ENCODE peak calls at places on chromosomes 11 and 22, in six cellular contexts. F is right lobe of liver, K is cardiac muscle cell, Q is astrocyte, S is lower lobe of right lung, Z is AG09309. L is an unnamed sample.
A peak's percentile ranks its signal among the peaks of the same experiment; 100 is the strongest.

GRCh38 chr11:31699066-31699465 is 112.1 kb downstream of the PAX6 start:
- DNase-seq in F (no peak), K (no peak), Q (no peak), S (no peak), Z (no peak), L (no peak)

GRCh38 chr11:22624742-22625447 is 728 bp downstream of the FANCF start:
- DNase-seq in F (peak; percentile 74), K (peak; percentile 63), Q (peak; percentile 55), S (peak; percentile 78), Z (peak; percentile 13), L (peak; percentile 73)

GRCh38 chr11:57370251-57370650 is 10.7 kb downstream of the PRG3 start:
- DNase-seq in F (no peak), K (no peak), Q (peak; percentile 5), S (no peak), Z (peak; percentile 27), L (no peak)

GRCh38 chr11:9973921-9974320 is 310.0 kb downstream of the SWAP70 start:
- DNase-seq in F (no peak), K (no peak), Q (no peak), S (no peak), Z (no peak), L (no peak)

GRCh38 chr11:783581-784015 is 6.3 kb downstream of the CEND1 start:
- DNase-seq in F (peak; percentile 71), K (peak; percentile 80), Q (peak; percentile 86), S (peak; percentile 89), Z (peak; percentile 85), L (peak; percentile 85)

GRCh38 chr11:47161134-47161854 is 15.4 kb downstream of the ARFGAP2 start:
- DNase-seq in F (no peak), K (peak; percentile 80), Q (no peak), S (peak; percentile 61), Z (no peak), L (no peak)

GRCh38 chr11:46649180-46649738 is 31.9 kb downstream of the ATG13 start:
- DNase-seq in F (no peak), K (peak; percentile 98), Q (peak; percentile 95), S (no peak), Z (peak; percentile 85), L (no peak)

GRCh38 chr11:118914178-118914918 is 11.4 kb downstream of the BCL9L start:
- DNase-seq in F (peak; percentile 37), K (peak; percentile 50), Q (peak; percentile 17), S (no peak), Z (no peak), L (peak; percentile 73)

GRCh38 chr22:48204296-48204695 is 1441.8 kb downstream of the TBC1D22A start:
- DNase-seq in F (no peak), K (no peak), Q (no peak), S (no peak), Z (no peak), L (no peak)

GRCh38 chr11:61745796-61746653 is 6.4 kb upstream of the MYRF start:
- DNase-seq in F (no peak), K (no peak), Q (no peak), S (no peak), Z (no peak), L (no peak)

GRCh38 chr11:59983212-59983611 is 19.4 kb downstream of the OOSP4A start:
- DNase-seq in F (no peak), K (no peak), Q (no peak), S (no peak), Z (no peak), L (no peak)

GRCh38 chr11:25159341-25159740 is 662.5 kb downstream of the LUZP2 start:
- DNase-seq in F (no peak), K (peak; percentile 3), Q (peak; percentile 74), S (no peak), Z (no peak), L (no peak)

GRCh38 chr11:76456571-76456970 is 11.8 kb downstream of the EMSY start:
- DNase-seq in F (no peak), K (no peak), Q (no peak), S (no peak), Z (no peak), L (no peak)

DNA sequence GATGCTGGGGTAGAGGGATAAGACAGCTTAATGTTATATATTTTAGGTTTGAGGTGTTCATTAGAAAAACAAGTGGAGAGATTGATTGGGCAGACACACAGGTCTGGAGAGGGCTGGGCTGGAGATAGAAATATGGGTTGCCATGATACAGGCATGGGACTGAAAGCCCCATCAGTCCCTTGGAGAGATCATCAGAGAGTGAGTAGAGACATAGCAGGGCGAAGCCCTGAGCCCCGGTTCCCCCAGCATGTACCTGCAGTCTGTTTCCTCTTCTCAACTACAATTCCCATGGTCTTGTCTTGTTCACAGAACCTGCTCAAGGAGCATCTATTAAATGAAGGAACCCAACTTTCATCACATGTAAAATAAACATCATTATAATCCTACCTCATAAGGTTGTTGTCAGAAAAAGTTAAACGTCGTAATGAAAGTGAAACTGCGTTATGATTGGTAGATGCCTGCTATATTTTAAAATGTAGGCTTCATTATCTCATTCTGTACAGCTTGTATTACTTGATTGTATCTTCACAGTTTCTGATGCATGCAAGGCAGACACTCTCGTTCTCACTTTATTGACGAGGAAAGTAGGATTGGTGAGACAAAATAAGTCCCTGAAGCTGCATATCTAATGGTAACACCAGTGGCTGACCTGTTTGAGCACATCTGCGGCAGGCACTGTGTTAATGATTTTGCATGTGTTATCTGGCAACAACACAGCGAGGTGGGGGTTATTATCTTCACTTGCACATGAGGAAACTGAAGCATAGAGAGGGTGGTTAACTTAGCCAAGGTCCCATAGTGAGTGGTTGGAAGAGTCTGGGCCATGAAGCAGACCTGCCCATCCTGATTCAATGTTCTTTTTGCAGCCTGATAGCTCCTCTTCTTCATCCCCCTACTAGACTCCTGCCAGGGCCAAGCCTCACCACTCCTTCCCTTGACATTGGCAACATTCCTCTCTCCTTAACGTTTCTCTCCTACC is 63.5 kb downstream of the ENDOD1 start:
- DNase-seq in F (no peak), K (no peak), Q (no peak), S (no peak), Z (no peak), L (no peak)
- H3K4me3 ChIP-seq in F (no peak overlapping the region), K (no peak overlapping the region), Q (no peak overlapping the region), S (peak overlapping the region; percentile 27), Z (no peak overlapping the region), L (peak overlapping the region; percentile 17)

GRCh38 chr11:26839911-26840705 is 118.2 kb upstream of the SLC5A12 start:
- DNase-seq in F (no peak), K (no peak), Q (peak; percentile 9), S (no peak), Z (no peak), L (no peak)

GRCh38 chr11:26842458-26842841 is 120.6 kb upstream of the SLC5A12 start:
- DNase-seq in F (no peak), K (peak; percentile 75), Q (peak; percentile 33), S (no peak), Z (no peak), L (no peak)

GRCh38 chr11:26843539-26843938 is 121.7 kb upstream of the SLC5A12 start:
- DNase-seq in F (no peak), K (no peak), Q (no peak), S (no peak), Z (no peak), L (no peak)

GRCh38 chr11:26842883-26843282 is 121.0 kb upstream of the SLC5A12 start:
- DNase-seq in F (no peak), K (no peak), Q (peak; percentile 57), S (no peak), Z (no peak), L (no peak)

DNA sequence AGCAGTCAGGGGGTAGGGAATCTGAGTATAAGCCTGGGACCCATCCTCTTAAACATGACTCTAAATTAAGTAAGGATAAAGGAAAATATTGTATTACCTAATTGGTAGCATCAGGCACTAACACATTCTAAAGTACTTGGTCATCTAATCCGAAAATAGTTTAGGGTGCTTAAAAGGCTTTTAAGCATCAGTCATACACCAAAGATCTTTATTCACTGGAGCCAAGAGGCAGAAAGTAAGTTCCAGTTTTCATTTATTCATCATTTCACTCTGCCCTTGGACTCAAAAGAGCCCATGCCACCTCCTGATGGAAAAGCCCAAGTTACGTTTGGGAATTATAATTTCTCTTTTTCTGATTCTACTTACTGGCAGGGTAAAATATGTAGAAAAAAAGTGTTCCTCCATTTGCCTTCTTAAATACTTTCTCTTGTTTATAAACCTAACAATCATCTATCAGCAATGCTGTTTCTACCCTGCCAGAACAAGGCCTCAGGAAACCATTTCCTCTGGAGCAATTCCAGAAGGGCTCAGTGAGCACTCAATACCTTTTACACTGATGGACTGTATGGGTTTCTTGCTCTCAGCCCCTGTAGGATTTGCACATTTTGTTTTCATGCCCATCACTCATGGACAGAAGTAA is 120.1 kb upstream of the SLC5A12 start:
- DNase-seq in F (no peak), K (peak; percentile 69), Q (peak; percentile 85), S (no peak), Z (no peak), L (no peak)
- H3K4me3 ChIP-seq in F (no peak overlapping the region), K (no peak overlapping the region), Q (peak overlapping the region; percentile 16), S (no peak overlapping the region), Z (no peak overlapping the region), L (no peak overlapping the region)

DNA sequence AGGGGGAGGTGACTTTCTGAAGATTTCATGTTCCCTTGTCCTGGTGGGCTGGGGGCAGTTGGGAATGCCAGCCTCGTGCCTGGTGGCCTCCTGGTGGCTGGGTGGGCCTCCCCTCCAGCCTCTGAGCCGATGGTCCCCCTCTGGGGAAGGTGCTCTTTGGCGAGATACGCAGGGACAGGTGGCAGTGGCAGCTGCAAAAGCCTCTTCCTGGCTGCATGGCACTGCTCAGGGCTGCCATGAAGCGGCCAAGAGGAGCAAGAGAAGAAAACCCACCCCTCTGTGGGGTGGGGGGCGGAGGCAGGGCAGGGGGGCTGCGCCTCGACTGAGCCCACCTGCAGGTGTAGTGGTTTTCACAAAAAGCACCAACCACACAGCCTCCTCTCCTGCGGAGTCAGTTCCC is 61.8 kb upstream of the PHF21B start:
- DNase-seq in F (no peak), K (no peak), Q (no peak), S (no peak), Z (no peak), L (no peak)
- H3K4me3 ChIP-seq in F (no peak overlapping the region), K (no peak overlapping the region), Q (no peak overlapping the region), S (no peak overlapping the region), Z (no peak overlapping the region), L (no peak overlapping the region)

DNA sequence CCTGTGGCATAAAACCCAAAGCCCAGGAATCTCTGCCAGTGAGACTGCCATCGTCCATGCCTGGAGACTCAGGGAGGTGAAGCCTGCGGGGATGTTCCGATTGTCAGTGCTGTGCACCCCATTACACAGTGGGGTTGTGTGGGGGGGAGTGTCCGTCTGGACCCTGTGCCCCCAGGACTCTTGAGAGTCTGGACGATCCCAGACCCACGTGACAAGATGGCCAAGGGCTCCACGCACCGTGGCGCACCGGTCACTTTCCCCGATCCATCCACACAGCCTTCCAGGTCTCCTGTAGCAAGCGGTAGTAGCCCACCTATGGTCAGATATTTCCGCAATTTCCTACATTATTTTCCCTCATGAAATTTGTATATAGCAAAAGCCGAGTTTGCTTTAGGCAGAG is 20.9 kb upstream of the NRGN start:
- DNase-seq in F (no peak), K (no peak), Q (no peak), S (no peak), Z (no peak), L (no peak)
- H3K4me3 ChIP-seq in F (no peak overlapping the region), K (no peak overlapping the region), Q (peak overlapping the region; percentile 54), S (peak overlapping the region; percentile 54), Z (no peak overlapping the region), L (no peak overlapping the region)

GRCh38 chr11:120248551-120249278 is 8.8 kb downstream of the POU2F3 start:
- DNase-seq in F (no peak), K (peak; percentile 27), Q (peak; percentile 71), S (no peak), Z (peak; percentile 17), L (no peak)
- H3K4me3 ChIP-seq in F (no peak overlapping the region), K (no peak overlapping the region), Q (no peak overlapping the region), S (no peak overlapping the region), Z (no peak overlapping the region), L (no peak overlapping the region)

L was measured in pancreas.